ENCODE peak calls at places on chromosomes 7 and 10, in five cellular contexts. K is AG04450, T is fibroblast of lung, I is uterus, Y is Panc1. B is an unnamed sample.
A peak's percentile ranks its signal among the peaks of the same experiment; 100 is the strongest.

GRCh38 chr10:63837043-63837442 is 315.8 kb downstream of the REEP3 start:
- DNase-seq in K (no peak), T (no peak), I (no peak), Y (no peak), B (no peak)

GRCh38 chr7:116142850-116143249 is 67.5 kb upstream of the TES start:
- DNase-seq in K (no peak), T (no peak), I (no peak), Y (no peak), B (no peak)

GRCh38 chr10:63901228-63901627 is 380.0 kb downstream of the REEP3 start:
- DNase-seq in K (no peak), T (no peak), I (no peak), Y (no peak), B (no peak)

GRCh38 chr7:156833311-156833710 is 59.7 kb downstream of the LMBR1 start:
- DNase-seq in K (no peak), T (no peak), I (no peak), Y (no peak), B (no peak)

GRCh38 chr10:44132361-44133289 is 252.3 kb downstream of the CXCL12 start:
- DNase-seq in K (no peak), T (no peak), I (peak; percentile 41), Y (no peak), B (peak; percentile 19)

GRCh38 chr7:116710764-116711452 is 38.9 kb downstream of the MET start:
- DNase-seq in K (no peak), T (no peak), I (no peak), Y (no peak), B (no peak)

GRCh38 chr7:155669717-155670505 is 25.4 kb downstream of the RBM33 start:
- DNase-seq in K (no peak), T (peak; percentile 42), I (no peak), Y (no peak), B (no peak)

GRCh38 chr10:100968839-100969174 is 497 bp upstream of the SEMA4G start:
- DNase-seq in K (no peak), T (no peak), I (no peak), Y (no peak), B (no peak)

GRCh38 chr7:116246357-116246756 is 36.0 kb downstream of the TES start:
- DNase-seq in K (no peak), T (no peak), I (no peak), Y (no peak), B (no peak)

GRCh38 chr7:101848168-101848951 is 30.9 kb downstream of the CUX1 start:
- DNase-seq in K (no peak), T (no peak), I (no peak), Y (no peak), B (no peak)

GRCh38 chr10:119625570-119626280 is 25.5 kb upstream of the BAG3 start:
- DNase-seq in K (no peak), T (no peak), I (no peak), Y (no peak), B (no peak)

GRCh38 chr7:47586925-47587324 is 5.0 kb upstream of the TNS3 start:
- DNase-seq in K (no peak), T (no peak), I (no peak), Y (no peak), B (no peak)

GRCh38 chr10:101749033-101749432 is 26.9 kb downstream of the FGF8 start:
- DNase-seq in K (no peak), T (no peak), I (no peak), Y (no peak), B (no peak)

GRCh38 chr10:75870039-75870645 is 438.7 kb downstream of the LRMDA start:
- DNase-seq in K (no peak), T (peak; percentile 27), I (no peak), Y (no peak), B (no peak)

GRCh38 chr7:36971515-36972139 is 247.3 kb upstream of the AOAH start:
- DNase-seq in K (no peak), T (no peak), I (no peak), Y (no peak), B (no peak)

GRCh38 chr7:11297764-11298163 is 324.1 kb downstream of the PHF14 start:
- DNase-seq in K (no peak), T (no peak), I (no peak), Y (no peak), B (no peak)

GRCh38 chr7:84746347-84746746 is 440.5 kb downstream of the SEMA3D start:
- DNase-seq in K (no peak), T (peak; percentile 45), I (no peak), Y (no peak), B (no peak)

GRCh38 chr10:47025253-47025539 is 114.0 kb downstream of the PTPN20 start:
- DNase-seq in K (no peak), T (no peak), I (no peak), Y (no peak), B (no peak)

GRCh38 chr10:114931072-114931679 is 6.8 kb upstream of the TRUB1 start:
- DNase-seq in K (no peak), T (no peak), I (no peak), Y (no peak), B (no peak)

GRCh38 chr10:117284726-117285494 is 44.0 kb downstream of the SLC18A2 start:
- DNase-seq in K (no peak), T (no peak), I (no peak), Y (no peak), B (no peak)

GRCh38 chr7:93147358-93147757 is 827 bp downstream of the SAMD9L start:
- DNase-seq in K (no peak), T (peak; percentile 66), I (no peak), Y (no peak), B (peak; percentile 14)

GRCh38 chr7:29353810-29354209 is 159.2 kb downstream of the CHN2 start:
- DNase-seq in K (no peak), T (no peak), I (no peak), Y (no peak), B (no peak)

GRCh38 chr7:116259156-116259555 is 48.8 kb downstream of the TES start:
- DNase-seq in K (no peak), T (no peak), I (no peak), Y (no peak), B (no peak)

GRCh38 chr7:16647435-16647960 is 1.5 kb downstream of the BZW2 start:
- DNase-seq in K (no peak), T (peak; percentile 27), I (no peak), Y (no peak), B (no peak)

GRCh38 chr7:13179011-13179574 is 491.7 kb downstream of the ARL4A start:
- DNase-seq in K (no peak), T (peak; percentile 19), I (no peak), Y (no peak), B (no peak)

GRCh38 chr10:34922138-34922537 is 107.0 kb upstream of the PARD3 start:
- DNase-seq in K (no peak), T (no peak), I (no peak), Y (no peak), B (no peak)

GRCh38 chr7:6416516-6417145 is 31.1 kb downstream of the DAGLB start:
- DNase-seq in K (no peak), T (peak; percentile 40), I (no peak), Y (no peak), B (no peak)

GRCh38 chr7:6419310-6419773 is 28.4 kb downstream of the DAGLB start:
- DNase-seq in K (no peak), T (no peak), I (no peak), Y (no peak), B (no peak)

GRCh38 chr7:6413637-6414036 is 34.1 kb downstream of the DAGLB start:
- DNase-seq in K (no peak), T (no peak), I (no peak), Y (no peak), B (no peak)

GRCh38 chr7:6420680-6421079 is 27.1 kb downstream of the DAGLB start:
- DNase-seq in K (no peak), T (no peak), I (no peak), Y (no peak), B (no peak)

DNA sequence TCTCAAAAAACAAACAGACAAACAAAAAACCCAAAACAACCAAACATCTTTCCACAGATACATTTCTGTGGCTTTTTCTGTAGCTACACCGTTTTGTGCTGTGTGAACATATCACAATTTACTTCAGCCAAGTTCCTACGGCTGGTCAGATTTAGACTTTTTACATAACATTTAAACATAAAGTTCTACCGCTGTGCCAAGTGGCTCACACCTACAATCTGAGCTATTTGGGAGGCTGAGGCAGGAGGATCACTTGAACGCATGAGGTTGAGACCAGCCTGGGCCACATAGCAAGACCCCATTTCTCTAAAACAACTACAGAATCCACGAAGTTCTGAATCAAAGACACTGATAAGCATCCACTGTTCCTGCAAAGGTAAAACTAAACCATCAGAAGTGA is 30.3 kb downstream of the DAGLB start:
- DNase-seq in K (no peak), T (no peak), I (no peak), Y (no peak), B (no peak)
- TF ChIP-seq CTCF in K (no peak), T (no peak), I (no peak), Y (no peak), B (no peak)

GRCh38 chr10:77710081-77710551 is 72.5 kb upstream of the KCNMA1 start:
- DNase-seq in K (no peak), T (no peak), I (no peak), Y (no peak), B (no peak)

GRCh38 chr10:77710759-77711682 is 73.4 kb upstream of the KCNMA1 start:
- DNase-seq in K (no peak), T (peak; percentile 50), I (peak; percentile 55), Y (peak; percentile 36), B (no peak)

GRCh38 chr10:77712207-77712606 is 74.6 kb upstream of the KCNMA1 start:
- DNase-seq in K (no peak), T (no peak), I (no peak), Y (no peak), B (no peak)

GRCh38 chr10:77713506-77714280 is 76.1 kb upstream of the KCNMA1 start:
- DNase-seq in K (no peak), T (no peak), I (no peak), Y (no peak), B (no peak)

DNA sequence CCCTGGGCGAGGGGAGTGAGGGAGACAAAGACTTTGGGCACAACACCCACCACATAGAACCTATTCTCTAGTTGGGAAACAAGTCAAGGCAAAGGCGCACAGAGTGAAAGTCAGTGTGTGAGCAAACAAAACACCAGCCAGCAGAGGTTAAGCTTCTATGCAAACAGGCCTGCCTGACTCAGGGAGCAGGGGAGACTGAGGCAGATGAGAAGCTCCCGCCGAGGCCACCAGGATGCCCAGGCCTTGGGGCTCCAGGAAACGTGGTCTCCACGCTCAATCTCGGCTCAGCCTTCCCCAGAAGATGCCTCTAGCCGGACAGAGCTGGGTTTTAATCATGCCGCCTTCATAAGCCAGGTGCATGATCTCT is 74.1 kb upstream of the KCNMA1 start:
- DNase-seq in K (no peak), T (no peak), I (no peak), Y (no peak), B (no peak)
- TF ChIP-seq CTCF in K (no peak), T (no peak), I (no peak), Y (no peak), B (no peak)

GRCh38 chr7:2721842-2722241 is 33.8 kb downstream of the AMZ1 start:
- DNase-seq in K (no peak), T (no peak), I (no peak), Y (no peak), B (no peak)
- TF ChIP-seq CTCF in K (no peak), T (no peak), I (no peak), Y (no peak), B (no peak)

DNA sequence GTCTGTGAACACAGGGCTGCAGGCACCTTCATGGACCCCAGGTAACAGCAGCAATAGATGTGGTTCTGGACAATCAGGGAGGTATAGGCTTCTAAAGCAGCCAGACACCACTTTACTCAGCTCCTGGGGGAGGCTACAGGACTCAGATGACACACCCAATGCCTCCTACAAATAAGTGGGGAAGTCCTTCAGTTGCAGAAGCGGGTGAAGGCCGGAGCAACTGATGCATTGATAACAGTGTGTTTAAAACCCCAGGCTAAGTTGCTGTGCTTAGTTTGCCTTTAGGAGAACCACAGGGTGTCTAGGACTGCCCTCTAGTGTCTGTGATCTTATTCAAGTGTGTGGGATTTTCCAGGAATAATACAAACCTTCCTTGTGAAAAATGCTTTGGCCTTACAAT is 5.9 kb upstream of the ITGA8 start:
- DNase-seq in K (peak; percentile 38), T (peak; percentile 81), I (peak; percentile 31), Y (no peak), B (no peak)
- TF ChIP-seq CTCF in K (peak; percentile 75), T (peak; percentile 67), I (peak; percentile 49), Y (peak; percentile 68), B (peak; percentile 79)